ENCODE peak calls at places on chromosome 20, in five cellular contexts. L, U, T, C and V are unnamed samples.

GRCh38 chr20:775679-776135 is 7.4 kb upstream of the SLC52A3 start:
- DNase-seq in L (no peak), T (no peak), U (no peak), C (no peak), V (no peak)

GRCh38 chr20:3240776-3241363 is 1.9 kb upstream of the SLC4A11 start:
- DNase-seq in T (no peak), L (no peak), C (no peak), U (no peak), V (no peak)

GRCh38 chr20:10654630-10655029 is 19.2 kb downstream of the JAG1 start:
- DNase-seq in T (peak; percentile 69), C (no peak), U (no peak), L (no peak), V (no peak)

GRCh38 chr20:22226849-22227248 is 357.5 kb downstream of the FOXA2 start:
- DNase-seq in L (no peak), T (no peak), U (no peak), C (no peak), V (no peak)

GRCh38 chr20:38842558-38842981 is 37.1 kb downstream of the PPP1R16B start:
- DNase-seq in U (no peak), T (no peak), L (no peak), C (peak; percentile 91), V (no peak)

GRCh38 chr20:20823469-20823868 is 111.0 kb upstream of the RALGAPA2 start:
- DNase-seq in C (no peak), U (no peak), T (no peak), L (no peak), V (no peak)

GRCh38 chr20:25867776-25868649 is 171.4 kb upstream of the ZNF337 start:
- DNase-seq in L (peak; percentile 91), T (peak; percentile 71), U (peak; percentile 16), C (peak; percentile 86), V (no peak)

GRCh38 chr20:57876163-57876562 is 166.3 kb upstream of the PMEPA1 start:
- DNase-seq in T (no peak), C (no peak), L (no peak), U (no peak), V (no peak)

GRCh38 chr20:9068232-9068781 is 580 bp upstream of the PLCB4 start:
- DNase-seq in L (peak; percentile 56), U (peak; percentile 41), T (peak; percentile 92), C (peak; percentile 69), V (no peak)

GRCh38 chr20:32215147-32215546 is 7.5 kb downstream of the POFUT1 start:
- DNase-seq in C (no peak), L (no peak), U (no peak), T (no peak), V (no peak)

GRCh38 chr20:63315240-63315981 is 22.4 kb downstream of the COL20A1 start:
- DNase-seq in T (no peak), L (peak; percentile 39), C (peak; percentile 83), U (no peak), V (no peak)

GRCh38 chr20:33685328-33686007 is 717 bp downstream of the E2F1 start:
- DNase-seq in T (peak; percentile 80), C (peak; percentile 87), L (no peak), U (no peak), V (no peak)

GRCh38 chr20:56380375-56380774 is 11.6 kb downstream of the AURKA start:
- DNase-seq in U (peak; percentile 88), T (no peak), L (no peak), C (no peak), V (peak; percentile 27)

GRCh38 chr20:37243937-37244571 is 17.6 kb downstream of the GHRH start:
- DNase-seq in T (no peak), L (peak; percentile 79), U (no peak), C (no peak), V (no peak)

DNA sequence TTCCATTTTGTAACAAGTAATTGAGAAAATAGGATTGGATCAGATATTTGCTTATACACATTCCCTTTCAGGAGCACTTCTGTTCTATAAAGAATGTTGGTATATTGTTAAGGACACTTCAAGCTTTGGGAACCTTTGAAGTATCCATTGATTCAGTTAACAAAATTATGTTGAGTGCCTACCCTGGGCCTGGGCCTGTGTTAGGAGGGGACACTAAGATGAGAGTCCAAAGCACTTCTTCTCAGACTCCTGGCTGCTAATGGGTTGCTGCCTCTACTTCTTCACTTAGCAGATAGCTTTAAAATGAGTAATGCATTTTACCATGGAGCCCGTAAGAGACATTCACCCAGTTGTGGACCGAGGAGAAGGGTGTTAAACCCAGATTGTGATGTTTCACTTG is 40.3 kb downstream of the PTPN1 start:
- DNase-seq in T (no peak), U (no peak), C (no peak), L (no peak), V (no peak)
- H3K27ac ChIP-seq in T (no peak overlapping the region), U (no peak overlapping the region), C (no peak overlapping the region), L (no peak overlapping the region), V (no peak overlapping the region)

GRCh38 chr20:49483018-49483705 is 694 bp upstream of the KCNB1 start:
- DNase-seq in T (peak; percentile 75), C (no peak), L (no peak), U (no peak), V (no peak)

GRCh38 chr20:49483706-49484101 is 1.2 kb upstream of the KCNB1 start:
- DNase-seq in T (peak; percentile 85), C (no peak), U (no peak), L (no peak), V (no peak)

GRCh38 chr20:49482173-49482572 is 295 bp downstream of the KCNB1 start:
- DNase-seq in T (no peak), C (no peak), U (no peak), L (no peak), V (no peak)

GRCh38 chr20:49481116-49481515 is 1.4 kb downstream of the KCNB1 start:
- DNase-seq in U (no peak), T (no peak), L (no peak), C (no peak), V (no peak)

DNA sequence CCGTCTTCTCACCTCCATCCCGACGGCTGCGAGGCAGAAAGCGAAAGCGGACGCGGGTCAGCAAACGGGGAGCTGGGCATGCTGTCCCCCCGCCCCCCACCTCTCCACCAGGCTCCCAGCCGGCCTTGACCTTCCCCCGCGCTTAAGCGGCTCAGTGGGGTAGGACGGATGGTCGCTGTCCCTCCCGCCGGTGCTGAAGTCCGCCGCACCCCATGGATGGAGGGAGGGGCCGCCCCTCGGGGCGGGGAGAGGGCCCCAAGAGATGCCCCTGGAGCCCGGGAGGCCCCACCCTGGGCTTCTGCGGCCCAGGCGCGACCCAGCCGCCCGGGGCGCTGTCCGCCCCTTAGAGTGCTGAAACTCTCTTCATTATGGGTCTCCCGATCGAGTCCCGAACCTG is at the start of gene KCNB1:
- DNase-seq in L (peak; percentile 83), U (peak; percentile 21), T (peak; percentile 48), C (no peak), V (no peak)
- TF ChIP-seq CTCF in L (no peak), U (no peak), T (no peak), C (no peak), V (no peak)

GRCh38 chr20:53896041-53896440 is 174.4 kb downstream of the BCAS1 start:
- DNase-seq in T (no peak), C (no peak), U (no peak), L (no peak), V (no peak)

GRCh38 chr20:53894707-53895384 is 175.5 kb downstream of the BCAS1 start:
- DNase-seq in U (no peak), C (no peak), L (no peak), T (no peak), V (no peak)

GRCh38 chr20:53896647-53897046 is 173.7 kb downstream of the BCAS1 start:
- DNase-seq in C (no peak), T (no peak), L (no peak), U (no peak), V (no peak)

GRCh38 chr20:53897884-53898557 is 172.4 kb downstream of the BCAS1 start:
- DNase-seq in T (no peak), U (no peak), L (no peak), C (no peak), V (no peak)

DNA sequence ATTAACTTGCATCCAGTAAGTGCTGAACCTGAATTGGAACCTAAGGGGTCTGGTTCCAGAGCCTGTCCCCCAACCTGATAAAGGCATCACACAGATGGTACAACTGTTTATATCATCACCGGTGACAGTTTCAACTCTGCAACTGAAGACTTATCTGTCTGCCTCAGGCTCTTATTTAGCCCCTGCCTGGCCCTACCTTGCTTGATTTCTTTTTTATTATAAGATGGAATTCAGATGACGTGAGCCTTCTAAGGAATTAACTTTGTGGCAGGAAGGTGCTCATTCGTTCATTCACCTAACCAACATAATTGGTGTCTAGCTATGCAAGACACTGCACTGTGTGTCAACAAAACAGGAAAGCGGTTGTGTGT is 175.0 kb downstream of the BCAS1 start:
- DNase-seq in T (no peak), U (no peak), C (no peak), L (no peak), V (no peak)
- H3K27ac ChIP-seq in T (no peak overlapping the region), U (no peak overlapping the region), C (no peak overlapping the region), L (no peak overlapping the region), V (no peak overlapping the region)

GRCh38 chr20:47610945-47611250 is 109.2 kb downstream of the NCOA3 start:
- DNase-seq in C (no peak), L (no peak), U (no peak), T (no peak), V (no peak)

GRCh38 chr20:47611785-47612184 is 110.1 kb downstream of the NCOA3 start:
- DNase-seq in T (no peak), U (no peak), L (no peak), C (no peak), V (no peak)

GRCh38 chr20:47610247-47610944 is 108.7 kb downstream of the NCOA3 start:
- DNase-seq in U (peak; percentile 92), C (no peak), T (no peak), L (no peak), V (peak; percentile 34)

GRCh38 chr20:47614703-47615309 is 113.1 kb downstream of the NCOA3 start:
- DNase-seq in C (no peak), L (no peak), T (no peak), U (no peak), V (no peak)

DNA sequence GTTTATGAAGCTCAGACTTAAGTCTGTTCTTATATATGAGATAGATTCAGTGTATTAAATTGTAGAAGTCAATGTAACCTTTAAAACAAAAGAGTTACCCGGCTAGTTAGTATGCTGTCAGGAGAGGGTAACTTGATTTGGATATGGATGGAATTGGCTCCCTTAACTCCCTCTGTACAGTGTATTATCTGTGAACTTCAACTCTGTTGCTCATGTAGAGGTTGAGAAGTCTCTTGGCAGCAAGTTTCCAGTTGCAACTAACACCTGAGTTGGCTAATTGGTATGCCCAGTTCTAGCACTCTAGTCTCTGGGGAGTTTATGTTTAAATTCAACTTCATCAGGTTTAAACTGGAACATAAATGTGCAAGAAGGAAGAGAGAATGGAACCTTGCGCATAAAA is 111.0 kb downstream of the NCOA3 start:
- DNase-seq in U (no peak), T (no peak), C (no peak), L (no peak), V (no peak)
- TF ChIP-seq CTCF in U (no peak), T (no peak), C (no peak), L (no peak), V (no peak)

GRCh38 chr20:53933232-53933846 is 137.1 kb downstream of the BCAS1 start:
- DNase-seq in T (no peak), L (no peak), C (no peak), U (no peak), V (no peak)

GRCh38 chr20:53930651-53931504 is 139.5 kb downstream of the BCAS1 start:
- DNase-seq in L (no peak), C (no peak), U (peak; percentile 34), T (no peak), V (no peak)

GRCh38 chr20:53929399-53929798 is 141.0 kb downstream of the BCAS1 start:
- DNase-seq in L (no peak), C (no peak), U (no peak), T (no peak), V (no peak)

GRCh38 chr20:53929974-53930650 is 140.3 kb downstream of the BCAS1 start:
- DNase-seq in L (no peak), U (no peak), C (no peak), T (no peak), V (no peak)

GRCh38 chr20:53931597-53931996 is 138.8 kb downstream of the BCAS1 start:
- DNase-seq in T (no peak), U (no peak), C (no peak), L (no peak), V (no peak)
- H3K27ac ChIP-seq in T (no peak overlapping the region), U (no peak overlapping the region), C (no peak overlapping the region), L (no peak overlapping the region), V (no peak overlapping the region)